ENCODE peak calls at places on chromosomes 11 and 22, in ten cellular contexts. One of them, this sample, is unnamed.

GRCh38 chr11:85779956-85780640 is 30.8 kb downstream of the SYTL2 start:
- DNase-seq in activated CD4-positive, alpha-beta T cell treated with anti-CD3 and anti-CD28 coated beads for 48 hours: no peak
- DNase-seq in LoVo: no peak
- DNase-seq in T-helper 2 cell: no peak
- DNase-seq in stimulated activated CD4-positive, alpha-beta T cell treated with anti-CD3 and anti-CD28 coated beads, Interleukin-15, amount 100 ng/mL, for 1 hour: no peak
- DNase-seq in fibroblast of gingiva: no peak
- DNase-seq in CD8-positive, alpha-beta T cell: no peak
- DNase-seq in left lung: no peak
- DNase-seq in NCI-H2081: no peak
- DNase-seq in tibial nerve: no peak
- DNase-seq in this sample: no peak

GRCh38 chr22:35008213-35008612 is 57.7 kb upstream of the ISX start:
- DNase-seq in activated CD4-positive, alpha-beta T cell treated with anti-CD3 and anti-CD28 coated beads for 48 hours: no peak
- DNase-seq in LoVo: no peak
- DNase-seq in T-helper 2 cell: no peak
- DNase-seq in stimulated activated CD4-positive, alpha-beta T cell treated with anti-CD3 and anti-CD28 coated beads, Interleukin-15, amount 100 ng/mL, for 1 hour: no peak
- DNase-seq in fibroblast of gingiva: no peak
- DNase-seq in CD8-positive, alpha-beta T cell: no peak
- DNase-seq in left lung: no peak
- DNase-seq in NCI-H2081: no peak
- DNase-seq in tibial nerve: no peak
- DNase-seq in this sample: no peak

GRCh38 chr11:110087820-110088534 is 5.2 kb upstream of the ZC3H12C start:
- DNase-seq in activated CD4-positive, alpha-beta T cell treated with anti-CD3 and anti-CD28 coated beads for 48 hours: no peak
- DNase-seq in LoVo: no peak
- DNase-seq in T-helper 2 cell: no peak
- DNase-seq in stimulated activated CD4-positive, alpha-beta T cell treated with anti-CD3 and anti-CD28 coated beads, Interleukin-15, amount 100 ng/mL, for 1 hour: no peak
- DNase-seq in fibroblast of gingiva: peak; percentile 39
- DNase-seq in CD8-positive, alpha-beta T cell: no peak
- DNase-seq in left lung: no peak
- DNase-seq in NCI-H2081: no peak
- DNase-seq in tibial nerve: no peak
- DNase-seq in this sample: no peak

GRCh38 chr22:40525250-40525884 is 111.2 kb downstream of the MRTFA start:
- DNase-seq in activated CD4-positive, alpha-beta T cell treated with anti-CD3 and anti-CD28 coated beads for 48 hours: peak; percentile 84
- DNase-seq in LoVo: no peak
- DNase-seq in T-helper 2 cell: peak; percentile 39
- DNase-seq in stimulated activated CD4-positive, alpha-beta T cell treated with anti-CD3 and anti-CD28 coated beads, Interleukin-15, amount 100 ng/mL, for 1 hour: peak; percentile 47
- DNase-seq in fibroblast of gingiva: peak; percentile 38
- DNase-seq in CD8-positive, alpha-beta T cell: peak; percentile 83
- DNase-seq in left lung: peak; percentile 47
- DNase-seq in NCI-H2081: no peak
- DNase-seq in tibial nerve: peak; percentile 51
- DNase-seq in this sample: peak; percentile 72

GRCh38 chr22:29259253-29259899 is 8.4 kb downstream of the RHBDD3 start:
- DNase-seq in activated CD4-positive, alpha-beta T cell treated with anti-CD3 and anti-CD28 coated beads for 48 hours: no peak
- DNase-seq in LoVo: no peak
- DNase-seq in T-helper 2 cell: no peak
- DNase-seq in stimulated activated CD4-positive, alpha-beta T cell treated with anti-CD3 and anti-CD28 coated beads, Interleukin-15, amount 100 ng/mL, for 1 hour: no peak
- DNase-seq in fibroblast of gingiva: no peak
- DNase-seq in CD8-positive, alpha-beta T cell: no peak
- DNase-seq in left lung: no peak
- DNase-seq in NCI-H2081: no peak
- DNase-seq in tibial nerve: no peak
- DNase-seq in this sample: no peak

GRCh38 chr11:132245558-132246385 is 875.4 kb downstream of the NTM start:
- DNase-seq in activated CD4-positive, alpha-beta T cell treated with anti-CD3 and anti-CD28 coated beads for 48 hours: no peak
- DNase-seq in LoVo: no peak
- DNase-seq in T-helper 2 cell: no peak
- DNase-seq in stimulated activated CD4-positive, alpha-beta T cell treated with anti-CD3 and anti-CD28 coated beads, Interleukin-15, amount 100 ng/mL, for 1 hour: no peak
- DNase-seq in fibroblast of gingiva: no peak
- DNase-seq in CD8-positive, alpha-beta T cell: no peak
- DNase-seq in left lung: no peak
- DNase-seq in NCI-H2081: no peak
- DNase-seq in tibial nerve: no peak
- DNase-seq in this sample: no peak

GRCh38 chr11:47552086-47552580 is 799 bp downstream of the CELF1 start:
- DNase-seq in activated CD4-positive, alpha-beta T cell treated with anti-CD3 and anti-CD28 coated beads for 48 hours: peak; percentile 43
- DNase-seq in LoVo: peak; percentile 22
- DNase-seq in T-helper 2 cell: no peak
- DNase-seq in stimulated activated CD4-positive, alpha-beta T cell treated with anti-CD3 and anti-CD28 coated beads, Interleukin-15, amount 100 ng/mL, for 1 hour: no peak
- DNase-seq in fibroblast of gingiva: peak; percentile 44
- DNase-seq in CD8-positive, alpha-beta T cell: no peak
- DNase-seq in left lung: peak; percentile 56
- DNase-seq in NCI-H2081: peak; percentile 37
- DNase-seq in tibial nerve: no peak
- DNase-seq in this sample: no peak

GRCh38 chr11:3002871-3003270 is 10.7 kb upstream of the NAP1L4 start:
- DNase-seq in activated CD4-positive, alpha-beta T cell treated with anti-CD3 and anti-CD28 coated beads for 48 hours: no peak
- DNase-seq in LoVo: no peak
- DNase-seq in T-helper 2 cell: no peak
- DNase-seq in stimulated activated CD4-positive, alpha-beta T cell treated with anti-CD3 and anti-CD28 coated beads, Interleukin-15, amount 100 ng/mL, for 1 hour: no peak
- DNase-seq in fibroblast of gingiva: no peak
- DNase-seq in CD8-positive, alpha-beta T cell: no peak
- DNase-seq in left lung: no peak
- DNase-seq in NCI-H2081: no peak
- DNase-seq in tibial nerve: no peak
- DNase-seq in this sample: no peak

GRCh38 chr11:124085583-124085982 is 29.7 kb upstream of the VWA5A start:
- DNase-seq in activated CD4-positive, alpha-beta T cell treated with anti-CD3 and anti-CD28 coated beads for 48 hours: no peak
- DNase-seq in LoVo: no peak
- DNase-seq in T-helper 2 cell: no peak
- DNase-seq in stimulated activated CD4-positive, alpha-beta T cell treated with anti-CD3 and anti-CD28 coated beads, Interleukin-15, amount 100 ng/mL, for 1 hour: no peak
- DNase-seq in fibroblast of gingiva: no peak
- DNase-seq in CD8-positive, alpha-beta T cell: no peak
- DNase-seq in left lung: no peak
- DNase-seq in NCI-H2081: no peak
- DNase-seq in tibial nerve: no peak
- DNase-seq in this sample: no peak

GRCh38 chr11:27721505-27722116 is 21.4 kb upstream of the BDNF start:
- DNase-seq in activated CD4-positive, alpha-beta T cell treated with anti-CD3 and anti-CD28 coated beads for 48 hours: no peak
- DNase-seq in LoVo: no peak
- DNase-seq in T-helper 2 cell: no peak
- DNase-seq in stimulated activated CD4-positive, alpha-beta T cell treated with anti-CD3 and anti-CD28 coated beads, Interleukin-15, amount 100 ng/mL, for 1 hour: no peak
- DNase-seq in fibroblast of gingiva: no peak
- DNase-seq in CD8-positive, alpha-beta T cell: no peak
- DNase-seq in left lung: no peak
- DNase-seq in NCI-H2081: no peak
- DNase-seq in tibial nerve: no peak
- DNase-seq in this sample: no peak

GRCh38 chr22:29727248-29727551 is 7.4 kb downstream of the CABP7 start:
- DNase-seq in activated CD4-positive, alpha-beta T cell treated with anti-CD3 and anti-CD28 coated beads for 48 hours: peak; percentile 34
- DNase-seq in LoVo: no peak
- DNase-seq in T-helper 2 cell: no peak
- DNase-seq in stimulated activated CD4-positive, alpha-beta T cell treated with anti-CD3 and anti-CD28 coated beads, Interleukin-15, amount 100 ng/mL, for 1 hour: no peak
- DNase-seq in fibroblast of gingiva: peak; percentile 40
- DNase-seq in CD8-positive, alpha-beta T cell: no peak
- DNase-seq in left lung: no peak
- DNase-seq in NCI-H2081: no peak
- DNase-seq in tibial nerve: peak; percentile 27
- DNase-seq in this sample: no peak

GRCh38 chr11:72951193-72951592 is 137.0 kb downstream of the ATG16L2 start:
- DNase-seq in activated CD4-positive, alpha-beta T cell treated with anti-CD3 and anti-CD28 coated beads for 48 hours: no peak
- DNase-seq in LoVo: no peak
- DNase-seq in T-helper 2 cell: no peak
- DNase-seq in stimulated activated CD4-positive, alpha-beta T cell treated with anti-CD3 and anti-CD28 coated beads, Interleukin-15, amount 100 ng/mL, for 1 hour: no peak
- DNase-seq in fibroblast of gingiva: peak; percentile 94
- DNase-seq in CD8-positive, alpha-beta T cell: no peak
- DNase-seq in left lung: peak; percentile 43
- DNase-seq in NCI-H2081: no peak
- DNase-seq in tibial nerve: no peak
- DNase-seq in this sample: no peak

GRCh38 chr11:82731691-82732277 is 1.9 kb downstream of the FAM181B start:
- DNase-seq in activated CD4-positive, alpha-beta T cell treated with anti-CD3 and anti-CD28 coated beads for 48 hours: no peak
- DNase-seq in LoVo: no peak
- DNase-seq in T-helper 2 cell: no peak
- DNase-seq in stimulated activated CD4-positive, alpha-beta T cell treated with anti-CD3 and anti-CD28 coated beads, Interleukin-15, amount 100 ng/mL, for 1 hour: no peak
- DNase-seq in fibroblast of gingiva: no peak
- DNase-seq in CD8-positive, alpha-beta T cell: no peak
- DNase-seq in left lung: no peak
- DNase-seq in NCI-H2081: no peak
- DNase-seq in tibial nerve: no peak
- DNase-seq in this sample: no peak

GRCh38 chr11:68402355-68403031 is 58.1 kb upstream of the PPP6R3 start:
- DNase-seq in activated CD4-positive, alpha-beta T cell treated with anti-CD3 and anti-CD28 coated beads for 48 hours: no peak
- DNase-seq in LoVo: no peak
- DNase-seq in T-helper 2 cell: no peak
- DNase-seq in stimulated activated CD4-positive, alpha-beta T cell treated with anti-CD3 and anti-CD28 coated beads, Interleukin-15, amount 100 ng/mL, for 1 hour: no peak
- DNase-seq in fibroblast of gingiva: no peak
- DNase-seq in CD8-positive, alpha-beta T cell: no peak
- DNase-seq in left lung: no peak
- DNase-seq in NCI-H2081: no peak
- DNase-seq in tibial nerve: no peak
- DNase-seq in this sample: no peak

GRCh38 chr11:70200212-70200844 is 2.8 kb upstream of the FADD start:
- DNase-seq in activated CD4-positive, alpha-beta T cell treated with anti-CD3 and anti-CD28 coated beads for 48 hours: no peak
- DNase-seq in LoVo: peak; percentile 50
- DNase-seq in T-helper 2 cell: no peak
- DNase-seq in stimulated activated CD4-positive, alpha-beta T cell treated with anti-CD3 and anti-CD28 coated beads, Interleukin-15, amount 100 ng/mL, for 1 hour: no peak
- DNase-seq in fibroblast of gingiva: no peak
- DNase-seq in CD8-positive, alpha-beta T cell: no peak
- DNase-seq in left lung: no peak
- DNase-seq in NCI-H2081: no peak
- DNase-seq in tibial nerve: no peak
- DNase-seq in this sample: no peak

GRCh38 chr11:121141051-121141450 is 40.0 kb downstream of the TECTA start:
- DNase-seq in activated CD4-positive, alpha-beta T cell treated with anti-CD3 and anti-CD28 coated beads for 48 hours: no peak
- DNase-seq in LoVo: no peak
- DNase-seq in T-helper 2 cell: no peak
- DNase-seq in stimulated activated CD4-positive, alpha-beta T cell treated with anti-CD3 and anti-CD28 coated beads, Interleukin-15, amount 100 ng/mL, for 1 hour: no peak
- DNase-seq in fibroblast of gingiva: no peak
- DNase-seq in CD8-positive, alpha-beta T cell: no peak
- DNase-seq in left lung: no peak
- DNase-seq in NCI-H2081: no peak
- DNase-seq in tibial nerve: no peak
- DNase-seq in this sample: no peak

GRCh38 chr11:66904561-66904960 is 47.7 kb downstream of the LRFN4 start:
- DNase-seq in activated CD4-positive, alpha-beta T cell treated with anti-CD3 and anti-CD28 coated beads for 48 hours: no peak
- DNase-seq in LoVo: no peak
- DNase-seq in T-helper 2 cell: no peak
- DNase-seq in stimulated activated CD4-positive, alpha-beta T cell treated with anti-CD3 and anti-CD28 coated beads, Interleukin-15, amount 100 ng/mL, for 1 hour: no peak
- DNase-seq in fibroblast of gingiva: no peak
- DNase-seq in CD8-positive, alpha-beta T cell: no peak
- DNase-seq in left lung: no peak
- DNase-seq in NCI-H2081: no peak
- DNase-seq in tibial nerve: no peak
- DNase-seq in this sample: no peak

GRCh38 chr11:9714540-9714939 is 50.7 kb downstream of the SWAP70 start:
- DNase-seq in activated CD4-positive, alpha-beta T cell treated with anti-CD3 and anti-CD28 coated beads for 48 hours: no peak
- DNase-seq in LoVo: no peak
- DNase-seq in T-helper 2 cell: no peak
- DNase-seq in stimulated activated CD4-positive, alpha-beta T cell treated with anti-CD3 and anti-CD28 coated beads, Interleukin-15, amount 100 ng/mL, for 1 hour: no peak
- DNase-seq in fibroblast of gingiva: peak; percentile 15
- DNase-seq in CD8-positive, alpha-beta T cell: no peak
- DNase-seq in left lung: no peak
- DNase-seq in NCI-H2081: no peak
- DNase-seq in tibial nerve: no peak
- DNase-seq in this sample: no peak

GRCh38 chr11:8267831-8268529 is 4.3 kb upstream of the LMO1 start:
- DNase-seq in activated CD4-positive, alpha-beta T cell treated with anti-CD3 and anti-CD28 coated beads for 48 hours: peak; percentile 21
- DNase-seq in LoVo: no peak
- DNase-seq in T-helper 2 cell: no peak
- DNase-seq in stimulated activated CD4-positive, alpha-beta T cell treated with anti-CD3 and anti-CD28 coated beads, Interleukin-15, amount 100 ng/mL, for 1 hour: no peak
- DNase-seq in fibroblast of gingiva: no peak
- DNase-seq in CD8-positive, alpha-beta T cell: no peak
- DNase-seq in left lung: no peak
- DNase-seq in NCI-H2081: peak; percentile 29
- DNase-seq in tibial nerve: no peak
- DNase-seq in this sample: no peak

GRCh38 chr11:132804258-132804657 is 728.0 kb downstream of the OPCML start:
- DNase-seq in activated CD4-positive, alpha-beta T cell treated with anti-CD3 and anti-CD28 coated beads for 48 hours: no peak
- DNase-seq in LoVo: no peak
- DNase-seq in T-helper 2 cell: no peak
- DNase-seq in stimulated activated CD4-positive, alpha-beta T cell treated with anti-CD3 and anti-CD28 coated beads, Interleukin-15, amount 100 ng/mL, for 1 hour: no peak
- DNase-seq in fibroblast of gingiva: no peak
- DNase-seq in CD8-positive, alpha-beta T cell: no peak
- DNase-seq in left lung: no peak
- DNase-seq in NCI-H2081: no peak
- DNase-seq in tibial nerve: no peak
- DNase-seq in this sample: no peak

GRCh38 chr11:12777208-12777874 is 103.1 kb downstream of the TEAD1 start:
- DNase-seq in activated CD4-positive, alpha-beta T cell treated with anti-CD3 and anti-CD28 coated beads for 48 hours: no peak
- DNase-seq in LoVo: no peak
- DNase-seq in T-helper 2 cell: no peak
- DNase-seq in stimulated activated CD4-positive, alpha-beta T cell treated with anti-CD3 and anti-CD28 coated beads, Interleukin-15, amount 100 ng/mL, for 1 hour: no peak
- DNase-seq in fibroblast of gingiva: peak; percentile 94
- DNase-seq in CD8-positive, alpha-beta T cell: no peak
- DNase-seq in left lung: no peak
- DNase-seq in NCI-H2081: peak; percentile 29
- DNase-seq in tibial nerve: no peak
- DNase-seq in this sample: no peak

GRCh38 chr22:41695211-41695610 is 4.1 kb upstream of the MEI1 start:
- DNase-seq in activated CD4-positive, alpha-beta T cell treated with anti-CD3 and anti-CD28 coated beads for 48 hours: no peak
- DNase-seq in LoVo: no peak
- DNase-seq in T-helper 2 cell: no peak
- DNase-seq in stimulated activated CD4-positive, alpha-beta T cell treated with anti-CD3 and anti-CD28 coated beads, Interleukin-15, amount 100 ng/mL, for 1 hour: no peak
- DNase-seq in fibroblast of gingiva: no peak
- DNase-seq in CD8-positive, alpha-beta T cell: no peak
- DNase-seq in left lung: no peak
- DNase-seq in NCI-H2081: no peak
- DNase-seq in tibial nerve: no peak
- DNase-seq in this sample: no peak

GRCh38 chr22:42022162-42022847 is 23.7 kb downstream of the WBP2NL start:
- DNase-seq in activated CD4-positive, alpha-beta T cell treated with anti-CD3 and anti-CD28 coated beads for 48 hours: no peak
- DNase-seq in LoVo: peak; percentile 87
- DNase-seq in T-helper 2 cell: no peak
- DNase-seq in stimulated activated CD4-positive, alpha-beta T cell treated with anti-CD3 and anti-CD28 coated beads, Interleukin-15, amount 100 ng/mL, for 1 hour: no peak
- DNase-seq in fibroblast of gingiva: no peak
- DNase-seq in CD8-positive, alpha-beta T cell: no peak
- DNase-seq in left lung: no peak
- DNase-seq in NCI-H2081: no peak
- DNase-seq in tibial nerve: no peak
- DNase-seq in this sample: no peak

GRCh38 chr11:60872124-60872951 is 5.0 kb downstream of the ZP1 start:
- DNase-seq in activated CD4-positive, alpha-beta T cell treated with anti-CD3 and anti-CD28 coated beads for 48 hours: no peak
- DNase-seq in LoVo: no peak
- DNase-seq in T-helper 2 cell: no peak
- DNase-seq in stimulated activated CD4-positive, alpha-beta T cell treated with anti-CD3 and anti-CD28 coated beads, Interleukin-15, amount 100 ng/mL, for 1 hour: no peak
- DNase-seq in fibroblast of gingiva: peak; percentile 74
- DNase-seq in CD8-positive, alpha-beta T cell: no peak
- DNase-seq in left lung: no peak
- DNase-seq in NCI-H2081: no peak
- DNase-seq in tibial nerve: peak; percentile 80
- DNase-seq in this sample: no peak

GRCh38 chr11:80282643-80283042 is 841.8 kb upstream of the TENM4 start:
- DNase-seq in activated CD4-positive, alpha-beta T cell treated with anti-CD3 and anti-CD28 coated beads for 48 hours: no peak
- DNase-seq in LoVo: no peak
- DNase-seq in T-helper 2 cell: no peak
- DNase-seq in stimulated activated CD4-positive, alpha-beta T cell treated with anti-CD3 and anti-CD28 coated beads, Interleukin-15, amount 100 ng/mL, for 1 hour: no peak
- DNase-seq in fibroblast of gingiva: no peak
- DNase-seq in CD8-positive, alpha-beta T cell: no peak
- DNase-seq in left lung: no peak
- DNase-seq in NCI-H2081: no peak
- DNase-seq in tibial nerve: no peak
- DNase-seq in this sample: no peak

GRCh38 chr11:36333468-36333867 is 37.4 kb downstream of the PRR5L start:
- DNase-seq in activated CD4-positive, alpha-beta T cell treated with anti-CD3 and anti-CD28 coated beads for 48 hours: no peak
- DNase-seq in LoVo: no peak
- DNase-seq in T-helper 2 cell: no peak
- DNase-seq in stimulated activated CD4-positive, alpha-beta T cell treated with anti-CD3 and anti-CD28 coated beads, Interleukin-15, amount 100 ng/mL, for 1 hour: no peak
- DNase-seq in fibroblast of gingiva: peak; percentile 75
- DNase-seq in CD8-positive, alpha-beta T cell: no peak
- DNase-seq in left lung: no peak
- DNase-seq in NCI-H2081: no peak
- DNase-seq in tibial nerve: no peak
- DNase-seq in this sample: no peak

GRCh38 chr11:118910309-118911112 is 15.2 kb downstream of the BCL9L start:
- DNase-seq in activated CD4-positive, alpha-beta T cell treated with anti-CD3 and anti-CD28 coated beads for 48 hours: peak; percentile 54
- DNase-seq in LoVo: peak; percentile 68
- DNase-seq in T-helper 2 cell: no peak
- DNase-seq in stimulated activated CD4-positive, alpha-beta T cell treated with anti-CD3 and anti-CD28 coated beads, Interleukin-15, amount 100 ng/mL, for 1 hour: no peak
- DNase-seq in fibroblast of gingiva: peak; percentile 94
- DNase-seq in CD8-positive, alpha-beta T cell: peak; percentile 71
- DNase-seq in left lung: peak; percentile 80
- DNase-seq in NCI-H2081: no peak
- DNase-seq in tibial nerve: peak; percentile 59
- DNase-seq in this sample: peak; percentile 54

GRCh38 chr11:86248609-86249008 is 4.1 kb downstream of the EED start:
- DNase-seq in activated CD4-positive, alpha-beta T cell treated with anti-CD3 and anti-CD28 coated beads for 48 hours: peak; percentile 32
- DNase-seq in LoVo: no peak
- DNase-seq in T-helper 2 cell: no peak
- DNase-seq in stimulated activated CD4-positive, alpha-beta T cell treated with anti-CD3 and anti-CD28 coated beads, Interleukin-15, amount 100 ng/mL, for 1 hour: no peak
- DNase-seq in fibroblast of gingiva: no peak
- DNase-seq in CD8-positive, alpha-beta T cell: no peak
- DNase-seq in left lung: no peak
- DNase-seq in NCI-H2081: no peak
- DNase-seq in tibial nerve: no peak
- DNase-seq in this sample: no peak

This sample was measured in T-helper 9 cell.